ENCODE peak calls at places on chromosomes 3 and 15, in five cellular contexts. One of them, this sample, is unnamed. For H3K27me3, the result is how much of the 10 kb centered on the place peaks cover.

GRCh38 chr15:65305144-65305758 is 774 bp downstream of the RNU5B-1 start:
- DNase-seq in left ventricle myocardium inferior: no peak
- DNase-seq in HepG2: no peak
- DNase-seq in bronchial epithelial cell: no peak
- DNase-seq in spleen: peak
- DNase-seq in this sample: no peak

GRCh38 chr3:17047162-17047561 is 162.4 kb downstream of the PLCL2 start:
- DNase-seq in spleen: no peak
- DNase-seq in left ventricle myocardium inferior: no peak
- DNase-seq in HepG2: no peak
- DNase-seq in bronchial epithelial cell: no peak
- DNase-seq in this sample: no peak

GRCh38 chr3:149085828-149086231 is 503 bp downstream of the HLTF start:
- DNase-seq in HepG2: peak
- DNase-seq in bronchial epithelial cell: peak
- DNase-seq in spleen: peak
- DNase-seq in left ventricle myocardium inferior: no peak
- DNase-seq in this sample: peak

GRCh38 chr3:157201648-157202278 is 41.8 kb upstream of the CCNL1 start:
- DNase-seq in bronchial epithelial cell: peak
- DNase-seq in spleen: no peak
- DNase-seq in HepG2: peak
- DNase-seq in left ventricle myocardium inferior: no peak
- DNase-seq in this sample: peak

GRCh38 chr3:76582632-76583378 is 457.1 kb upstream of the ROBO2 start:
- DNase-seq in spleen: no peak
- DNase-seq in bronchial epithelial cell: no peak
- DNase-seq in HepG2: no peak
- DNase-seq in left ventricle myocardium inferior: no peak
- DNase-seq in this sample: peak

GRCh38 chr3:53845103-53845880 is 927 bp downstream of the CHDH start:
- DNase-seq in bronchial epithelial cell: peak
- DNase-seq in spleen: no peak
- DNase-seq in left ventricle myocardium inferior: peak
- DNase-seq in HepG2: peak
- DNase-seq in this sample: no peak

GRCh38 chr15:80800067-80800466 is 20.9 kb downstream of the CEMIP start:
- DNase-seq in left ventricle myocardium inferior: no peak
- DNase-seq in spleen: no peak
- DNase-seq in HepG2: no peak
- DNase-seq in bronchial epithelial cell: peak
- DNase-seq in this sample: no peak

GRCh38 chr15:74123131-74123429 is 7.3 kb upstream of the ISLR2 start:
- DNase-seq in bronchial epithelial cell: no peak
- DNase-seq in HepG2: no peak
- DNase-seq in left ventricle myocardium inferior: no peak
- DNase-seq in spleen: peak
- DNase-seq in this sample: no peak

GRCh38 chr15:70775160-70775559 is 11.8 kb upstream of the UACA start:
- DNase-seq in spleen: no peak
- DNase-seq in bronchial epithelial cell: peak
- DNase-seq in left ventricle myocardium inferior: no peak
- DNase-seq in HepG2: no peak
- DNase-seq in this sample: peak

GRCh38 chr15:73851679-73852078 is 21.7 kb upstream of the TBC1D21 start:
- DNase-seq in left ventricle myocardium inferior: no peak
- DNase-seq in bronchial epithelial cell: peak
- DNase-seq in spleen: no peak
- DNase-seq in HepG2: peak
- DNase-seq in this sample: peak

GRCh38 chr15:70575251-70576227 is 187.8 kb downstream of the UACA start:
- DNase-seq in left ventricle myocardium inferior: no peak
- DNase-seq in HepG2: no peak
- DNase-seq in bronchial epithelial cell: no peak
- DNase-seq in spleen: no peak
- DNase-seq in this sample: no peak

GRCh38 chr15:80849308-80849707 is 70.1 kb downstream of the CEMIP start:
- DNase-seq in bronchial epithelial cell: peak
- DNase-seq in left ventricle myocardium inferior: no peak
- DNase-seq in spleen: no peak
- DNase-seq in HepG2: no peak
- DNase-seq in this sample: peak

GRCh38 chr15:45200799-45201556 is 13.2 kb upstream of the SHF start:
- DNase-seq in spleen: peak
- DNase-seq in left ventricle myocardium inferior: peak
- DNase-seq in bronchial epithelial cell: peak
- DNase-seq in HepG2: peak
- DNase-seq in this sample: peak

GRCh38 chr3:41986566-41986965 is 24.7 kb upstream of the ULK4 start:
- DNase-seq in left ventricle myocardium inferior: no peak
- DNase-seq in spleen: no peak
- DNase-seq in HepG2: no peak
- DNase-seq in bronchial epithelial cell: peak
- DNase-seq in this sample: peak

GRCh38 chr3:77256584-77257488 is 216.9 kb downstream of the ROBO2 start:
- DNase-seq in bronchial epithelial cell: no peak
- DNase-seq in left ventricle myocardium inferior: no peak
- DNase-seq in HepG2: no peak
- DNase-seq in spleen: no peak
- DNase-seq in this sample: no peak

GRCh38 chr3:152915695-152916094 is 80.8 kb downstream of the P2RY1 start:
- DNase-seq in left ventricle myocardium inferior: no peak
- DNase-seq in bronchial epithelial cell: peak
- DNase-seq in spleen: no peak
- DNase-seq in HepG2: no peak
- DNase-seq in this sample: no peak

GRCh38 chr3:190517696-190518095 is 3.8 kb downstream of the IL1RAP start:
- DNase-seq in bronchial epithelial cell: peak
- DNase-seq in left ventricle myocardium inferior: no peak
- DNase-seq in HepG2: no peak
- DNase-seq in spleen: no peak
- DNase-seq in this sample: peak

GRCh38 chr3:96814581-96815567 is at the start of gene EPHA6:
- DNase-seq in left ventricle myocardium inferior: no peak
- DNase-seq in bronchial epithelial cell: no peak
- DNase-seq in spleen: peak
- DNase-seq in HepG2: no peak
- DNase-seq in this sample: no peak

GRCh38 chr15:80455051-80455648 is 51.0 kb downstream of the ARNT2 start:
- DNase-seq in spleen: no peak
- DNase-seq in HepG2: no peak
- DNase-seq in bronchial epithelial cell: peak
- DNase-seq in left ventricle myocardium inferior: no peak
- DNase-seq in this sample: peak

GRCh38 chr3:157088133-157088488 is 71.8 kb downstream of the CCNL1 start:
- DNase-seq in HepG2: no peak
- DNase-seq in bronchial epithelial cell: no peak
- DNase-seq in left ventricle myocardium inferior: no peak
- DNase-seq in spleen: no peak
- DNase-seq in this sample: no peak

GRCh38 chr3:45273681-45274515 is 47.8 kb upstream of the TMEM158 start:
- DNase-seq in bronchial epithelial cell: peak
- DNase-seq in spleen: no peak
- DNase-seq in HepG2: no peak
- DNase-seq in left ventricle myocardium inferior: no peak
- DNase-seq in this sample: no peak

GRCh38 chr3:58049143-58049785 is 41.0 kb downstream of the FLNB start:
- DNase-seq in left ventricle myocardium inferior: peak
- DNase-seq in bronchial epithelial cell: peak
- DNase-seq in HepG2: peak
- DNase-seq in spleen: no peak
- DNase-seq in this sample: peak

GRCh38 chr15:44710236-44711088 is 661 bp downstream of the PATL2 start:
- DNase-seq in bronchial epithelial cell: no peak
- DNase-seq in HepG2: no peak
- DNase-seq in left ventricle myocardium inferior: peak
- DNase-seq in spleen: peak
- DNase-seq in this sample: peak

GRCh38 chr3:155871746-155872158 is 1.3 kb downstream of the GMPS start:
- DNase-seq in left ventricle myocardium inferior: no peak
- DNase-seq in HepG2: no peak
- DNase-seq in bronchial epithelial cell: peak
- DNase-seq in spleen: no peak
- DNase-seq in this sample: no peak

GRCh38 chr3:159897331-159898075 is 91.1 kb upstream of the IL12A start:
- DNase-seq in HepG2: no peak
- DNase-seq in bronchial epithelial cell: no peak
- DNase-seq in spleen: no peak
- DNase-seq in left ventricle myocardium inferior: no peak
- DNase-seq in this sample: no peak

GRCh38 chr3:124877617-124878016 is 9.5 kb downstream of the ITGB5 start:
- DNase-seq in left ventricle myocardium inferior: no peak
- DNase-seq in spleen: no peak
- DNase-seq in HepG2: peak
- DNase-seq in bronchial epithelial cell: no peak
- DNase-seq in this sample: no peak

GRCh38 chr3:171854649-171855305 is 11.6 kb downstream of the TMEM212 start:
- DNase-seq in left ventricle myocardium inferior: no peak
- DNase-seq in spleen: no peak
- DNase-seq in bronchial epithelial cell: no peak
- DNase-seq in HepG2: no peak
- DNase-seq in this sample: no peak

GRCh38 chr3:35393916-35394315 is 245.4 kb upstream of the ARPP21 start:
- DNase-seq in spleen: no peak
- DNase-seq in bronchial epithelial cell: peak
- DNase-seq in HepG2: no peak
- DNase-seq in left ventricle myocardium inferior: no peak
- DNase-seq in this sample: peak

GRCh38 chr15:31200735-31201151 is 99.2 kb upstream of the TRPM1 start:
- DNase-seq in spleen: peak
- DNase-seq in left ventricle myocardium inferior: peak
- DNase-seq in HepG2: peak
- DNase-seq in bronchial epithelial cell: peak
- DNase-seq in this sample: peak

GRCh38 chr3:117003501-117003900 is 293.9 kb downstream of the TUSC7 start:
- DNase-seq in spleen: no peak
- DNase-seq in HepG2: no peak
- DNase-seq in bronchial epithelial cell: no peak
- DNase-seq in left ventricle myocardium inferior: no peak
- DNase-seq in this sample: no peak

GRCh38 chr3:46883252-46884185 is 6.0 kb downstream of the PTH1R start:
- DNase-seq in HepG2: no peak
- DNase-seq in left ventricle myocardium inferior: no peak
- DNase-seq in spleen: no peak
- DNase-seq in bronchial epithelial cell: no peak
- DNase-seq in this sample: no peak

GRCh38 chr3:46885612-46886011 is 8.1 kb downstream of the PTH1R start:
- DNase-seq in spleen: no peak
- DNase-seq in HepG2: no peak
- DNase-seq in bronchial epithelial cell: no peak
- DNase-seq in left ventricle myocardium inferior: no peak
- DNase-seq in this sample: no peak

GRCh38 chr3:46882377-46883015 is 5.0 kb downstream of the PTH1R start:
- DNase-seq in bronchial epithelial cell: no peak
- DNase-seq in HepG2: no peak
- DNase-seq in spleen: no peak
- DNase-seq in left ventricle myocardium inferior: no peak
- DNase-seq in this sample: no peak

GRCh38 chr3:46884427-46884826 is 6.9 kb downstream of the PTH1R start:
- DNase-seq in HepG2: no peak
- DNase-seq in spleen: no peak
- DNase-seq in left ventricle myocardium inferior: no peak
- DNase-seq in bronchial epithelial cell: no peak
- DNase-seq in this sample: no peak

DNA sequence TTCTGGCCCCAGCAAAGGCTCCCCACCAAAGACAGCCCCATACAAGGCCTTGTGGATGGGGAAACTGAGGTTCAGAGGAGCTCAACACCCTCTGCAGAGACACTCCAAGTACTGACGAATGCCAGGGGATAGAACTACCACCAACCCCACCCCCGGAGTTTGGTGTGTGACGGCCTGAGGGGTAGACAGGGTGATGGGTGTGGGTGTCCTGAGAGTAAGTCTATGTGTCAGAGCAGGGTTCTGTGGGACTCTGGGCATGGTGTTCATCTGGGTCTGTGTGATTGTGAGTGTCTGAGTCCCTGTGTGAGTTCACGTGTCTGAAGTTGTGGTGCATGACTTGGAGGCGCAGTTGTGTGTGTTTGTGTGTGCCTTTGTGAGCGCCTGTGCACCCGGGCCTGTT is 7.4 kb downstream of the PTH1R start:
- DNase-seq in HepG2: no peak
- DNase-seq in spleen: no peak
- DNase-seq in left ventricle myocardium inferior: no peak
- DNase-seq in bronchial epithelial cell: no peak
- DNase-seq in this sample: no peak
- H3K27me3 ChIP-seq in HepG2: half or more
- H3K27me3 ChIP-seq in spleen: under half
- H3K27me3 ChIP-seq in left ventricle myocardium inferior: under half
- H3K27me3 ChIP-seq in bronchial epithelial cell: under half
- H3K27me3 ChIP-seq in this sample: half or more

GRCh38 chr3:150848864-150849263 is 56.4 kb downstream of the MINDY4B start:
- DNase-seq in bronchial epithelial cell: no peak
- DNase-seq in left ventricle myocardium inferior: no peak
- DNase-seq in HepG2: no peak
- DNase-seq in spleen: no peak
- DNase-seq in this sample: no peak
- H3K27me3 ChIP-seq in bronchial epithelial cell: under half
- H3K27me3 ChIP-seq in left ventricle myocardium inferior: under half
- H3K27me3 ChIP-seq in HepG2: under half
- H3K27me3 ChIP-seq in spleen: under half
- H3K27me3 ChIP-seq in this sample: under half

DNA sequence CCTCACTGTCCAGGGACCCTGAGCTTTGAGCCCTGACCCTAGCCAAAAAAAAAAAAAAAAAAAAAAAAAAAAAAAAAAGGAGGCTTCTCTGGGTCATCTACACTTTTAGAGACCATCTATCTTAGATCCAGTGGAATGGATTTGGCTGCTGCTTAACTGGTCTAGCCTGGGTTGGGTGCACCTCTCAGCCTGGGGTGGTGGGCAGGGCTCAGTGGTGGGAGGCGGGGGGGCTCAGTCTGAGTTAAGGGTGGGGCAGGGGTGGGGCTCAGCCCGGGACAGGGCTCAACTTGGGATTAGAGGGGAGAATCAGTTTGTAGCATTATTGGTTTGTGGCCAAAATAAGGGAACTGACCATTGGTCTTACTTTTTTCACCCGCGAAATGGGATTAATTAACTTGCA is 139.2 kb downstream of the TPRA1 start:
- DNase-seq in spleen: peak
- DNase-seq in bronchial epithelial cell: no peak
- DNase-seq in left ventricle myocardium inferior: no peak
- DNase-seq in HepG2: no peak
- DNase-seq in this sample: no peak
- H3K27me3 ChIP-seq in spleen: under half
- H3K27me3 ChIP-seq in bronchial epithelial cell: under half
- H3K27me3 ChIP-seq in left ventricle myocardium inferior: half or more
- H3K27me3 ChIP-seq in HepG2: under half
- H3K27me3 ChIP-seq in this sample: under half

DNA sequence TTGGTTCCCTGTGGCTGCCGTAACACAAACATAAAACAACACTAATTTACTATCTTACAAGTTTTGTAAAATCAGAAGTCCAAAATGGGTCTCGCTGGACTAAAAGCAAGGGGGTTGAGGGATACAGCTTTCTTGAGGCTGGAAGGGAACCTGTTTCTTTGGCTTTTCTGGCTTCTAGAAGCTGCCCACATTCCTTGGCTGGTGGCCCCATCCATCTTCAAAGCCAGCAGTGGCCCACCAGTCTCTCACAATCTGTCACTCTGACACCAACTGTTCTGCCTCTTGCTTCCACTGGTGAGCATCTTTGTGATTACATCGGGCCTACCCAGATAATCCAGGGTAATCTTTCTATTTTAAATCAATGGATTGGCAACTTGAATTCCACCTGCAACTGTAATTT is 1.1 kb upstream of the ANPEP start:
- DNase-seq in bronchial epithelial cell: no peak
- DNase-seq in HepG2: no peak
- DNase-seq in spleen: no peak
- DNase-seq in left ventricle myocardium inferior: no peak
- DNase-seq in this sample: no peak
- H3K27me3 ChIP-seq in bronchial epithelial cell: under half
- H3K27me3 ChIP-seq in HepG2: under half
- H3K27me3 ChIP-seq in spleen: under half
- H3K27me3 ChIP-seq in left ventricle myocardium inferior: half or more
- H3K27me3 ChIP-seq in this sample: under half